ENCODE peak calls at places on chromosomes 16 and 17, in six cellular contexts. Q, P, Z, X, K and E are unnamed samples.

GRCh38 chr17:81135503-81136283 is 29.6 kb upstream of the PVALEF start:
- DNase-seq in Q (no peak), P (no peak), Z (no peak), X (no peak), K (no peak), E (no peak)

GRCh38 chr17:80457236-80457856 is 19.1 kb downstream of the NPTX1 start:
- DNase-seq in Q (no peak), P (no peak), Z (no peak), X (no peak), K (no peak), E (no peak)

GRCh38 chr17:66941249-66941648 is 23.3 kb upstream of the CACNG4 start:
- DNase-seq in Q (no peak), P (no peak), Z (no peak), X (no peak), K (no peak), E (no peak)

GRCh38 chr16:11876306-11876705 is 25.0 kb upstream of the RSL1D1 start:
- DNase-seq in Q (no peak), P (no peak), Z (no peak), X (no peak), K (peak), E (no peak)

GRCh38 chr16:20411055-20411454 is 1.7 kb downstream of the ACSM5 start:
- DNase-seq in Q (no peak), P (no peak), Z (no peak), X (no peak), K (no peak), E (no peak)

GRCh38 chr16:7055443-7055842 is 277.2 kb upstream of the RBFOX1 start:
- DNase-seq in Q (no peak), P (no peak), Z (no peak), X (no peak), K (peak), E (no peak)

GRCh38 chr17:39306509-39307212 is 80.9 kb upstream of the STAC2 start:
- DNase-seq in Q (no peak), P (peak), Z (no peak), X (no peak), K (no peak), E (no peak)

GRCh38 chr16:62829084-62829483 is 792.8 kb upstream of the CDH8 start:
- DNase-seq in Q (no peak), P (no peak), Z (no peak), X (no peak), K (no peak), E (no peak)

GRCh38 chr17:33892677-33893076 is 362.4 kb upstream of the CCL2 start:
- DNase-seq in Q (no peak), P (no peak), Z (no peak), X (peak), K (no peak), E (no peak)

GRCh38 chr17:64382184-64382583 is 8.5 kb downstream of the PECAM1 start:
- DNase-seq in Q (no peak), P (no peak), Z (no peak), X (no peak), K (no peak), E (no peak)

GRCh38 chr16:86509759-86510464 is 415 bp upstream of the FOXF1 start:
- DNase-seq in Q (no peak), P (no peak), Z (peak), X (peak), K (peak), E (no peak)

GRCh38 chr17:76789235-76789788 is 51.4 kb downstream of the MFSD11 start:
- DNase-seq in Q (no peak), P (no peak), Z (no peak), X (no peak), K (peak), E (no peak)

GRCh38 chr16:56734429-56734828 is 4.5 kb downstream of the NUP93 start:
- DNase-seq in Q (no peak), P (no peak), Z (no peak), X (no peak), K (no peak), E (no peak)

GRCh38 chr17:62791235-62792121 is 16.6 kb downstream of the MARCHF10 start:
- DNase-seq in Q (no peak), P (no peak), Z (peak), X (no peak), K (no peak), E (no peak)

GRCh38 chr17:62794666-62794971 is 13.5 kb downstream of the MARCHF10 start:
- DNase-seq in Q (no peak), P (no peak), Z (no peak), X (no peak), K (no peak), E (no peak)

GRCh38 chr17:62790554-62790953 is 17.6 kb downstream of the MARCHF10 start:
- DNase-seq in Q (no peak), P (no peak), Z (peak), X (no peak), K (no peak), E (no peak)

GRCh38 chr17:62793919-62794665 is 14.0 kb downstream of the MARCHF10 start:
- DNase-seq in Q (no peak), P (no peak), Z (no peak), X (no peak), K (no peak), E (no peak)

DNA sequence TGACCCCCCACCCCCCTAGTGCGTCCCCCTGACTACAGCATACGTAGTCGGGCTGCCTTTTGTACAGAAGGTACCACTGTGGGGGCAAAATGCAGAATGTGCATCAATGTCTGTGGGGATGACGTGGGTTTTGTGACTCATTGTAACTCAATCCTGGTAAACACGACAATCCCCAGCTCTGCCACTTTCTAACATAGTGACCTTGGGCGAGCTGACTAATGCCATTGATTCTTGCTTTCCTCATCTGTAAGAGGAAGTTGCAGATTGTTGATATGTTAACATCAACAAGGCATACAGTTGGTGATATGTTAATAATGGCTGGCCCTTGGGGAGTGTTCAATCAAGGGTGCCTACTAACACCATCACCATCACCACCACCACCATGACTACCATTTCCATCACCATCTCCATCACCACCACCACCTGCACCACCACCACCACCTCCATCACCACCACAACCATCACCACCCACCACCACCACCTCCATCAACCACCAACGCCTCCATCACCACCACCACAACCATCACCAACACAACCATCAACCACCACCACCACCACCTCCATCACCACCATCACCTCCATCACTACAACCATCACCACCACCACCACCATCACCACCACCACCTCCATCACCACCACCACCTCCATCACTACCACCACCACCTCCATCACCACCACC is 15.9 kb downstream of the MARCHF10 start:
- DNase-seq in Q (no peak), P (no peak), Z (peak), X (no peak), K (no peak), E (no peak)
- H3K27ac ChIP-seq in Q (no peak), P (no peak), Z (no peak), X (no peak), K (no peak), E (no peak)

GRCh38 chr17:56636276-56636675 is 42.8 kb downstream of the NOG start:
- DNase-seq in Q (no peak), P (no peak), Z (no peak), X (no peak), K (no peak), E (no peak)

GRCh38 chr17:56638536-56639177 is 45.2 kb downstream of the NOG start:
- DNase-seq in Q (no peak), P (no peak), Z (no peak), X (no peak), K (no peak), E (no peak)

GRCh38 chr17:56637254-56637653 is 43.8 kb downstream of the NOG start:
- DNase-seq in Q (no peak), P (no peak), Z (no peak), X (no peak), K (no peak), E (no peak)

GRCh38 chr17:56633681-56634080 is 40.2 kb downstream of the NOG start:
- DNase-seq in Q (no peak), P (no peak), Z (no peak), X (no peak), K (no peak), E (no peak)

GRCh38 chr17:56635640-56636039 is 42.1 kb downstream of the NOG start:
- DNase-seq in Q (no peak), P (no peak), Z (peak), X (no peak), K (no peak), E (no peak)
- H3K27ac ChIP-seq in Q (no peak), P (no peak), Z (no peak), X (no peak), K (no peak), E (no peak)

GRCh38 chr17:7588553-7589203 is 1.2 kb downstream of the SOX15 start:
- DNase-seq in Q (no peak), P (no peak), Z (peak), X (no peak), K (no peak), E (no peak)

GRCh38 chr17:7589204-7589868 is 558 bp downstream of the SOX15 start:
- DNase-seq in Q (peak), P (peak), Z (peak), X (peak), K (peak), E (no peak)

GRCh38 chr17:7587831-7588230 is 2.1 kb downstream of the SOX15 start:
- DNase-seq in Q (no peak), P (no peak), Z (peak), X (no peak), K (no peak), E (no peak)

GRCh38 chr17:7587420-7587786 is 2.5 kb downstream of the SOX15 start:
- DNase-seq in Q (peak), P (no peak), Z (peak), X (no peak), K (no peak), E (no peak)

DNA sequence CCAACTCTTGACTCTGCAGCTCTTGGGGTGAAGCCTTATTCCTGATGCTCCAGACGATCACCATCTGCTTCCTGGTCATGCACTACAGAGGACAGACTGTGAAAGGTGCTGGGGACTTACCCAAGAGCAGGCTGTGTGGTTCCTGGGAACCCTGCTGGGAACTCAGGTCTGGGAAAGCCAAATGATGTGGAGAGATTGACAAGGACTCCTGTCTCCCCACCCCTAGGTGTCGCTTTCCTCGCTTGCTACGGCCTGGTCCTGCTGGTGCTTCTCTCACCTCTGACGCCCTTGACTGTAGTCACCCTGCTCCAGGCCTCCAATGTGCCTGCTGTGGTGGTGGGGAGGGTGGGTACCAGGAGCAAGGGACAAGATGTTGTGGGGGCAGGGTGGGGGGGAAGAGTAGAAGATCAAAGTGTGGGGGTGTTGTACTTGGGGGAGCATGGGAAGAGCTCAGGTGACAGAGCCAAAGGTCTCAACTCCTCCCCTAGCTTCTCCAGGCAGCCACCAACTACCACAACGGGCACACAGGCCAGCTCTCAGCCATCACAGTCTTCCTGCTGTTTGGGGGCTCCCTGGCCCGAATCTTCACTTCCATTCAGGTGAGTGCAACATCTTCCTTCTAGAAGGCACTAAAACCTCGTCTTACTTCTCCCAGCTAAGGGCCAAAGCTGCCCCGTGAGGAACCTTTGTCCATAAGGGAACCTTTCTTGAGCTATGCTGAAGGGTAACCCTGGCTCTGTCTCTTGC is 3.0 kb downstream of the SOX15 start:
- DNase-seq in Q (no peak), P (peak), Z (no peak), X (no peak), K (peak), E (no peak)
- H3K27ac ChIP-seq in Q (no peak), P (no peak), Z (peak), X (no peak), K (no peak), E (peak)

DNA sequence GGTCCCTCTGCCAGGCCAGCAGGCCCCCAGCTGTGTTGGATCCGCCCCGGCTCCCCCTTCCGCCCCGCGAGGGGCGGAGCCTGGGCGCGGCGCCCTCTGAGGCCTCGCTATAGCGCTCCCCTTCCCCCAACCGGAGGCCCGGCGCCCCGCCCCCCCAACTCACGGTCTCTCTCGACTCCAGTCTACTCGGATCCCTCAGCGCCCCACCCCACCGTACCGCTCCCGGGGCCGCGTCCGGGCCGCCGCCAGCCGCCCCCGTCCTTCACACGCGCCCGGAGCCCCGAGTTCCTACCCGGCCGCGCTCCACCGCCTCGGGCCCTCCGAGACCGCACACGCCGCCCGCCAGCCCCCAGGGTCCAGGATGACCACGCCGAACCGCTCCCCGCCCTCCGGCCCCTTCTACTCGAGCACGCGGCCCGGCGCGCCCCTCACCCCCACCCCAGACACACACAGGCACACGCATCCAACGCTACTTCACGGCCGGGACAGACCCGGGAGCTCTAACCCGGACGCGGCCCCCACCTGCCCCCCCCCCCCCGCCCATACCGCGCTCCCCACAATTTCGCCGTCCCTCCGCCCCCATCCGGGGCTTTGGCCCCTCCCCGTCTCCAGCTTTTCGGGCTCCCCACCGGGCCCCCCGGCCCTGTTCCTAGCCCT is 1.4 kb downstream of the PHF23 start:
- DNase-seq in Q (peak), P (peak), Z (peak), X (peak), K (peak), E (no peak)
- H3K27ac ChIP-seq in Q (peak), P (peak), Z (peak), X (peak), K (peak), E (peak)

GRCh38 chr17:47982091-47982617 is 11.2 kb downstream of the CDK5RAP3 start:
- DNase-seq in Q (no peak), P (no peak), Z (no peak), X (no peak), K (no peak), E (no peak)
- H3K27ac ChIP-seq in Q (no peak), P (no peak), Z (no peak), X (no peak), K (no peak), E (no peak)

GRCh38 chr17:1362065-1362848 is 37.8 kb downstream of the YWHAE start:
- DNase-seq in Q (no peak), P (peak), Z (no peak), X (no peak), K (no peak), E (no peak)
- H3K27ac ChIP-seq in Q (peak), P (peak), Z (no peak), X (peak), K (no peak), E (no peak)

GRCh38 chr17:18261659-18262058 is 1.2 kb downstream of the MIEF2 start:
- DNase-seq in Q (no peak), P (no peak), Z (no peak), X (no peak), K (no peak), E (no peak)
- H3K27ac ChIP-seq in Q (peak), P (no peak), Z (peak), X (no peak), K (no peak), E (peak)

GRCh38 chr17:2703181-2703580 is 8.4 kb downstream of the CLUH start:
- DNase-seq in Q (no peak), P (no peak), Z (no peak), X (no peak), K (no peak), E (no peak)

GRCh38 chr17:2703606-2704005 is 8.0 kb downstream of the CLUH start:
- DNase-seq in Q (no peak), P (no peak), Z (no peak), X (no peak), K (no peak), E (no peak)

GRCh38 chr17:2704890-2705248 is 6.7 kb downstream of the CLUH start:
- DNase-seq in Q (no peak), P (no peak), Z (no peak), X (peak), K (no peak), E (no peak)

GRCh38 chr17:2705263-2705662 is 6.3 kb downstream of the CLUH start:
- DNase-seq in Q (no peak), P (no peak), Z (no peak), X (no peak), K (no peak), E (no peak)

DNA sequence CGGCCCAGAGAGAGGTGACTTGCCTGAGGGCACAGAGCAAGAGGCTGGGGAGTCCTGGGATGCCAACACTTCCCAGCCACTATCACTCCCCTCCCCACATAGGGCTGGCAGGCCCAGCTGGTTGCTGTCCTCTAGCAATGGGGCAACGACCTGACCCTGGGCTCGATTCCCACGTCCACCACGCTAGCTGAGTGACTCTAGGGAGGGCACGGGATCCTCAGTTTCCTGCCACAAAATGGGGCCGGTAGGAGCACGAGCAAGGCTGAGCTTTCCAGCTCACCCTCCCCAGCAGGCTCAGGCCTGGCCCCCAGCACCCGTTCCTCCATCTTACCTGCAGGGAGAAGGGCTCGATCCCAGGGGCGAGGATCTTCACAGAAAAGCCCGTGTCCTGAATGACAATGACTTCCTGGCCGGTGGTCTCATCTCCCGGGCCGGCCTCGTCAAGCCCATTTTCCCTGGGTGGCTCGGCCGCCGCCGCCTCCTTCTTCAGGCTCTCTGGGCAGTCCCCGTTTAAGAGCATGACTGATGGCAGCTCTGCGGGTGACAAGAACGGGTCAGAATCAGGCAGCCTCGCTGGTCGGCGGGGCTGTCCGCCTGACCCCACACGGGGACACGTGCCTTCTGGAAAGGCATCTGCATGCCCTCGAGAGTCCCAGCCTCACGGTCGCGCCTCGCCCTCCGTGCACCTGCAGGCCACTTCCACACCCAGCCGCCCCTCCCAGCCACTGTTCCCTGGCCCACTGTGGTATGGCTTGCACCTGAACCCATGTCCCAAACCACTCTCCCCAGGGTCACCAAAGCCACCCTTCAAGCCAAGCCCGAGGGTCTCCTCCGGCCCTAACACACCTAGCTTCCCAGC is 7.3 kb downstream of the CLUH start:
- DNase-seq in Q (no peak), P (no peak), Z (no peak), X (no peak), K (no peak), E (no peak)
- H3K27ac ChIP-seq in Q (no peak), P (no peak), Z (no peak), X (no peak), K (no peak), E (no peak)

DNA sequence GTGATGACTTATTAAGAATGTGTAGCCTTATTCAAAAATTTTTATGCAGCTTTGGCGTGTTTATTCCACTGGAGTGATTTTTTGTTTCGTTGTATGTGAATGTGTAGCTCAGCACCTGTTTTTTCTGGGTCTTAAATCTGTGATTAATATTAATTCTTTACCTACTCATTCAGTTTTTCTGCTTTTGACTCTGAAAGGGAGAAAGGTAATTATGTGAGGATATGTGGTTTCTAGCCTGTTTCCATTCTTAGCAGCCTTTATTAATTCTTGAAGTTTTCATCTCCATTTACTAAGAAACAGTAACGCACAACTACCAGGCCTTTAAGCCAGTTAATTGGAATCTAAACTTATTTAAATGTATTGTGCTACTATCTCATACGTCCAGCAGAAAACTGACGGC is 7.0 kb downstream of the HEATR3 start:
- DNase-seq in Q (no peak), P (no peak), Z (no peak), X (no peak), K (no peak), E (no peak)
- H3K27ac ChIP-seq in Q (no peak), P (no peak), Z (no peak), X (no peak), K (no peak), E (no peak)